ENCODE peak calls at places on chromosomes 1 and 21, in seven cellular contexts. C is GM12891, P is HepG2, W is GM12892, N is H1, R is SK-N-SH, Y is GM12878. G is an unnamed sample.

GRCh38 chr1:214707306-214708087 is 104.5 kb downstream of the CENPF start:
- DNase-seq in C (no peak), P (no peak), W (no peak), N (no peak), R (no peak), Y (no peak), G (no peak)

GRCh38 chr1:113536182-113536780 is 146.0 kb downstream of the MAGI3 start:
- DNase-seq in C (no peak), P (no peak), W (no peak), N (no peak), R (no peak), Y (no peak), G (no peak)

GRCh38 chr21:17613242-17613676 is 558 bp upstream of the BTG3 start:
- DNase-seq in C (peak; percentile 20), P (no peak), W (no peak), N (no peak), R (no peak), Y (no peak), G (no peak)

GRCh38 chr1:244494659-244495058 is 33.6 kb downstream of the CATSPERE start:
- DNase-seq in C (no peak), P (no peak), W (no peak), N (no peak), R (no peak), Y (no peak), G (no peak)

GRCh38 chr1:1239624-1240347 is 6.7 kb downstream of the C1QTNF12 start:
- DNase-seq in C (no peak), P (peak; percentile 28), W (no peak), N (no peak), R (peak; percentile 63), Y (no peak), G (peak; percentile 64)

GRCh38 chr1:230236951-230237350 is 169.9 kb downstream of the GALNT2 start:
- DNase-seq in C (no peak), P (no peak), W (no peak), N (no peak), R (no peak), Y (no peak), G (no peak)

GRCh38 chr1:70768211-70768610 is 279.4 kb downstream of the PTGER3 start:
- DNase-seq in C (no peak), P (no peak), W (no peak), N (no peak), R (no peak), Y (no peak), G (no peak)

GRCh38 chr1:163820748-163821147 is 499.0 kb downstream of the NUF2 start:
- DNase-seq in C (no peak), P (no peak), W (no peak), N (no peak), R (no peak), Y (no peak), G (no peak)

GRCh38 chr1:230696722-230697432 is 17.0 kb downstream of the AGT start:
- DNase-seq in C (no peak), P (no peak), W (no peak), N (no peak), R (no peak), Y (no peak), G (peak; percentile 18)

GRCh38 chr1:229855999-229856650 is 210.9 kb upstream of the GALNT2 start:
- DNase-seq in C (peak; percentile 59), P (no peak), W (peak; percentile 65), N (no peak), R (peak; percentile 28), Y (peak; percentile 57), G (no peak)

GRCh38 chr1:47584249-47584648 is 146.4 kb downstream of the FOXD2 start:
- DNase-seq in C (no peak), P (no peak), W (no peak), N (peak; percentile 28), R (no peak), Y (no peak), G (no peak)

GRCh38 chr1:244989813-244990212 is 125.5 kb upstream of the HNRNPU start:
- DNase-seq in C (no peak), P (no peak), W (no peak), N (no peak), R (no peak), Y (no peak), G (no peak)

GRCh38 chr1:171715813-171716251 is 26.0 kb downstream of the VAMP4 start:
- DNase-seq in C (no peak), P (peak; percentile 10), W (no peak), N (no peak), R (no peak), Y (no peak), G (no peak)

GRCh38 chr1:113744114-113744513 is 15.2 kb downstream of the PHTF1 start:
- DNase-seq in C (no peak), P (no peak), W (no peak), N (no peak), R (peak; percentile 24), Y (no peak), G (no peak)

GRCh38 chr1:156920233-156921052 is at the start of gene LRRC71:
- DNase-seq in C (peak; percentile 80), P (peak; percentile 59), W (peak; percentile 67), N (peak; percentile 98), R (peak; percentile 75), Y (no peak), G (peak; percentile 95)

GRCh38 chr1:51583532-51583931 is 33.4 kb upstream of the OSBPL9 start:
- DNase-seq in C (no peak), P (peak; percentile 19), W (no peak), N (no peak), R (no peak), Y (no peak), G (no peak)

GRCh38 chr21:18801468-18801867 is 397.9 kb upstream of the TMPRSS15 start:
- DNase-seq in C (no peak), P (no peak), W (no peak), N (no peak), R (peak; percentile 1), Y (no peak), G (no peak)

GRCh38 chr1:6991271-6991670 is 206.0 kb downstream of the CAMTA1 start:
- DNase-seq in C (no peak), P (no peak), W (no peak), N (no peak), R (no peak), Y (no peak), G (no peak)

DNA sequence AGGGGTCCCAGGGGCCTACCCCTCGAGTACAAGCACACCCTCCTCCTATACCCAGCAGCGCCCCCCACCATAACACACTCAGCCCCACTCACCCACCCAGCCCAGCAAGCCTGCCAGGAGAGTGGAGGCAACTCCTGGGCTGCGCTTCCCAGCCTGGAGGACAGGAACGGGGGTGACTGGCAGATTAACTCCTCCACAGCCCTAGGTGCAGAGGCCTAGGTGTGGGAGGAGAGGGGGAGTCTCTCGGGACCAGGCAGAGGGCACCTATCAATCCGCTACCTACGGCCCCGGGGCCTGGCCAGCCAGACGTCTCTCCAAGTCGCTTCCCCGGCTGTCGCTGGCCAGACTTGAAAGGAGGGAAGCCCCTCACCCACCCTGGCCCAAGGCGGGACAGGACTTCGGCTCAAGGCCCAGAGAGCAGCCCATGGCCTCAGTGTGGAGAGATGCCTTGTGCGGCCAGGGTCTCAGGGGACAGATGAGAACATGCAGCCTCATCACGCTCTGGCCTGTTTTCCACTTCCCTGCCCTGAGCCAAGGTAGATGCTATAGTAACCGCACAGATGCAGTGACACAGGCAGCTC is 24.9 kb downstream of the MATN1 start:
- DNase-seq in C (no peak), P (no peak), W (no peak), N (no peak), R (no peak), Y (no peak), G (no peak)
- TF ChIP-seq TAF1 in C (no peak), P (no peak), W (no peak), N (no peak), R (no peak), Y (no peak), G (no peak)

GRCh38 chr21:46080171-46081021 is 17.5 kb upstream of the COL6A2 start:
- DNase-seq in C (peak; percentile 22), P (no peak), W (no peak), N (no peak), R (peak; percentile 84), Y (no peak), G (no peak)
- TF ChIP-seq TAF1 in C (no peak), P (no peak), W (no peak), N (no peak), R (no peak), Y (no peak), G (no peak)

GRCh38 chr1:8239306-8240023 is 78.4 kb upstream of the SLC45A1 start:
- DNase-seq in C (no peak), P (peak; percentile 94), W (no peak), N (peak; percentile 55), R (no peak), Y (no peak), G (no peak)

GRCh38 chr1:8238141-8239038 is 79.5 kb upstream of the SLC45A1 start:
- DNase-seq in C (no peak), P (peak; percentile 40), W (no peak), N (no peak), R (no peak), Y (no peak), G (no peak)

GRCh38 chr1:8242498-8242897 is 75.4 kb upstream of the SLC45A1 start:
- DNase-seq in C (no peak), P (no peak), W (no peak), N (no peak), R (no peak), Y (no peak), G (no peak)

GRCh38 chr1:8241417-8242014 is 76.4 kb upstream of the SLC45A1 start:
- DNase-seq in C (no peak), P (peak; percentile 80), W (no peak), N (no peak), R (no peak), Y (no peak), G (no peak)

GRCh38 chr1:8239039-8239305 is 78.9 kb upstream of the SLC45A1 start:
- DNase-seq in C (no peak), P (peak; percentile 79), W (no peak), N (no peak), R (no peak), Y (no peak), G (no peak)
- TF ChIP-seq TAF1 in C (no peak), P (no peak), W (no peak), N (no peak), R (no peak), Y (no peak), G (no peak)

GRCh38 chr1:3285341-3285740 is 169.1 kb upstream of the ARHGEF16 start:
- DNase-seq in C (no peak), P (no peak), W (no peak), N (no peak), R (no peak), Y (no peak), G (no peak)

GRCh38 chr1:3282656-3283430 is 171.6 kb upstream of the ARHGEF16 start:
- DNase-seq in C (no peak), P (no peak), W (no peak), N (no peak), R (no peak), Y (no peak), G (no peak)

GRCh38 chr1:3282186-3282585 is 172.3 kb upstream of the ARHGEF16 start:
- DNase-seq in C (no peak), P (no peak), W (no peak), N (no peak), R (no peak), Y (no peak), G (no peak)

GRCh38 chr1:3284691-3285090 is 169.8 kb upstream of the ARHGEF16 start:
- DNase-seq in C (no peak), P (no peak), W (no peak), N (no peak), R (no peak), Y (no peak), G (no peak)

DNA sequence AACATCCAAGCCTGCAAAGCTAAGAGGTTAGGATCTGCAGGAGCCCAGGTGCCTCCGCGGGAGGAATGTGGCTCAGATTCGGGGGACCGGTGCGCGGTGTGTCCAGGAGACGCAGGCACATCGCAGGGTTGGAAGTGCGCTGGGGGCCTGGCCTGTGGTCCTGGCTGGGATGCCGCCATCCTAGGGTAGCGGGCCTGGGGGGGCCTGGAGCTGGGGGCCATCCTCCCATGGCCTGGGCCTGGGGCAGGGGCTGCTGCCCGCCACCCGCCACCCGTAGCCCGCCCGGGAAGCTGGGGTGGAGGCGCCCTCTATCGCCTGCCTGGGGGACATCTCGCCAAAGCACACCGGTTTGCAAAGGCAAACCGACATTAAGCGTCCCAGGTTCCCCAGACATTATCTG is 170.6 kb upstream of the ARHGEF16 start:
- DNase-seq in C (peak; percentile 60), P (peak; percentile 10), W (no peak), N (peak; percentile 88), R (peak; percentile 84), Y (no peak), G (peak; percentile 70)
- TF ChIP-seq TAF1 in C (no peak), P (no peak), W (no peak), N (no peak), R (no peak), Y (no peak), G (no peak)